ENCODE peak calls at places on chromosomes 11 and 22, in eight cellular contexts. One of them, this sample, is unnamed. For H3K4me1, the result is how much of the 10 kb centered on the place peaks cover.

GRCh38 chr11:134675983-134676382 is 263.9 kb upstream of the B3GAT1 start:
- DNase-seq in PC-3: no peak
- DNase-seq in tibial artery: no peak
- DNase-seq in lower lobe of right lung: no peak
- DNase-seq in right lobe of liver: no peak
- DNase-seq in endothelial cell of umbilical vein: no peak
- DNase-seq in transverse colon: no peak
- DNase-seq in neural progenitor cell: no peak
- DNase-seq in this sample: no peak

GRCh38 chr11:13339196-13340153 is 61.9 kb downstream of the BMAL1 start:
- DNase-seq in PC-3: peak
- DNase-seq in tibial artery: no peak
- DNase-seq in lower lobe of right lung: no peak
- DNase-seq in right lobe of liver: no peak
- DNase-seq in endothelial cell of umbilical vein: peak
- DNase-seq in transverse colon: no peak
- DNase-seq in neural progenitor cell: no peak
- DNase-seq in this sample: peak

GRCh38 chr22:22912135-22912408 is 24.5 kb downstream of the IGLL5 start:
- DNase-seq in PC-3: no peak
- DNase-seq in tibial artery: no peak
- DNase-seq in lower lobe of right lung: no peak
- DNase-seq in right lobe of liver: no peak
- DNase-seq in endothelial cell of umbilical vein: no peak
- DNase-seq in transverse colon: no peak
- DNase-seq in neural progenitor cell: no peak
- DNase-seq in this sample: no peak

GRCh38 chr11:133906241-133906640 is 50.5 kb downstream of the IGSF9B start:
- DNase-seq in PC-3: no peak
- DNase-seq in tibial artery: no peak
- DNase-seq in lower lobe of right lung: peak
- DNase-seq in right lobe of liver: no peak
- DNase-seq in endothelial cell of umbilical vein: no peak
- DNase-seq in transverse colon: no peak
- DNase-seq in neural progenitor cell: no peak
- DNase-seq in this sample: no peak

GRCh38 chr11:126834149-126834548 is 166.4 kb downstream of the KIRREL3 start:
- DNase-seq in PC-3: no peak
- DNase-seq in tibial artery: no peak
- DNase-seq in lower lobe of right lung: no peak
- DNase-seq in right lobe of liver: no peak
- DNase-seq in endothelial cell of umbilical vein: no peak
- DNase-seq in transverse colon: no peak
- DNase-seq in neural progenitor cell: no peak
- DNase-seq in this sample: no peak

GRCh38 chr11:115321602-115322289 is 182.5 kb downstream of the CADM1 start:
- DNase-seq in PC-3: no peak
- DNase-seq in tibial artery: no peak
- DNase-seq in lower lobe of right lung: no peak
- DNase-seq in right lobe of liver: no peak
- DNase-seq in endothelial cell of umbilical vein: no peak
- DNase-seq in transverse colon: no peak
- DNase-seq in neural progenitor cell: no peak
- DNase-seq in this sample: no peak

GRCh38 chr11:77154381-77155081 is 26.5 kb downstream of the MYO7A start:
- DNase-seq in PC-3: no peak
- DNase-seq in tibial artery: peak
- DNase-seq in lower lobe of right lung: no peak
- DNase-seq in right lobe of liver: peak
- DNase-seq in endothelial cell of umbilical vein: peak
- DNase-seq in transverse colon: no peak
- DNase-seq in neural progenitor cell: no peak
- DNase-seq in this sample: no peak

GRCh38 chr22:42309865-42310264 is 39.4 kb upstream of the TCF20 start:
- DNase-seq in PC-3: no peak
- DNase-seq in tibial artery: no peak
- DNase-seq in lower lobe of right lung: no peak
- DNase-seq in right lobe of liver: no peak
- DNase-seq in endothelial cell of umbilical vein: no peak
- DNase-seq in transverse colon: no peak
- DNase-seq in neural progenitor cell: no peak
- DNase-seq in this sample: no peak

GRCh38 chr11:44963071-44963575 is 12.4 kb upstream of the TP53I11 start:
- DNase-seq in PC-3: no peak
- DNase-seq in tibial artery: no peak
- DNase-seq in lower lobe of right lung: no peak
- DNase-seq in right lobe of liver: no peak
- DNase-seq in endothelial cell of umbilical vein: no peak
- DNase-seq in transverse colon: no peak
- DNase-seq in neural progenitor cell: peak
- DNase-seq in this sample: no peak

GRCh38 chr22:40035351-40035750 is 40.6 kb downstream of the FAM83F start:
- DNase-seq in PC-3: no peak
- DNase-seq in tibial artery: no peak
- DNase-seq in lower lobe of right lung: no peak
- DNase-seq in right lobe of liver: no peak
- DNase-seq in endothelial cell of umbilical vein: no peak
- DNase-seq in transverse colon: no peak
- DNase-seq in neural progenitor cell: no peak
- DNase-seq in this sample: no peak

GRCh38 chr11:17459211-17459610 is 17.4 kb downstream of the ABCC8 start:
- DNase-seq in PC-3: no peak
- DNase-seq in tibial artery: peak
- DNase-seq in lower lobe of right lung: no peak
- DNase-seq in right lobe of liver: no peak
- DNase-seq in endothelial cell of umbilical vein: no peak
- DNase-seq in transverse colon: no peak
- DNase-seq in neural progenitor cell: no peak
- DNase-seq in this sample: no peak

GRCh38 chr11:60847281-60847680 is 5.4 kb downstream of the CCDC86 start:
- DNase-seq in PC-3: no peak
- DNase-seq in tibial artery: no peak
- DNase-seq in lower lobe of right lung: no peak
- DNase-seq in right lobe of liver: no peak
- DNase-seq in endothelial cell of umbilical vein: no peak
- DNase-seq in transverse colon: no peak
- DNase-seq in neural progenitor cell: no peak
- DNase-seq in this sample: no peak

GRCh38 chr11:3929232-3929631 is 73.8 kb downstream of the STIM1 start:
- DNase-seq in PC-3: no peak
- DNase-seq in tibial artery: no peak
- DNase-seq in lower lobe of right lung: no peak
- DNase-seq in right lobe of liver: no peak
- DNase-seq in endothelial cell of umbilical vein: no peak
- DNase-seq in transverse colon: no peak
- DNase-seq in neural progenitor cell: no peak
- DNase-seq in this sample: no peak

GRCh38 chr22:33539902-33540751 is 380.1 kb downstream of the LARGE1 start:
- DNase-seq in PC-3: peak
- DNase-seq in tibial artery: peak
- DNase-seq in lower lobe of right lung: peak
- DNase-seq in right lobe of liver: peak
- DNase-seq in endothelial cell of umbilical vein: no peak
- DNase-seq in transverse colon: peak
- DNase-seq in neural progenitor cell: no peak
- DNase-seq in this sample: peak

GRCh38 chr11:108198833-108199232 is 23.6 kb downstream of the NPAT start:
- DNase-seq in PC-3: no peak
- DNase-seq in tibial artery: peak
- DNase-seq in lower lobe of right lung: peak
- DNase-seq in right lobe of liver: no peak
- DNase-seq in endothelial cell of umbilical vein: peak
- DNase-seq in transverse colon: no peak
- DNase-seq in neural progenitor cell: no peak
- DNase-seq in this sample: no peak

GRCh38 chr11:69499946-69500284 is 18.5 kb downstream of the LINC01488 start:
- DNase-seq in PC-3: no peak
- DNase-seq in tibial artery: no peak
- DNase-seq in lower lobe of right lung: peak
- DNase-seq in right lobe of liver: no peak
- DNase-seq in endothelial cell of umbilical vein: no peak
- DNase-seq in transverse colon: no peak
- DNase-seq in neural progenitor cell: no peak
- DNase-seq in this sample: peak
- H3K27ac ChIP-seq in PC-3: no peak
- H3K27ac ChIP-seq in tibial artery: no peak
- H3K27ac ChIP-seq in lower lobe of right lung: no peak
- H3K27ac ChIP-seq in right lobe of liver: no peak
- H3K27ac ChIP-seq in endothelial cell of umbilical vein: no peak
- H3K27ac ChIP-seq in transverse colon: no peak
- H3K27ac ChIP-seq in neural progenitor cell: no peak
- H3K27ac ChIP-seq in this sample: no peak

GRCh38 chr22:49657974-49658550 is 169.6 kb downstream of the BRD1 start:
- DNase-seq in PC-3: no peak
- DNase-seq in tibial artery: no peak
- DNase-seq in lower lobe of right lung: peak
- DNase-seq in right lobe of liver: no peak
- DNase-seq in endothelial cell of umbilical vein: no peak
- DNase-seq in transverse colon: no peak
- DNase-seq in neural progenitor cell: no peak
- DNase-seq in this sample: no peak
- H3K4me1 ChIP-seq in PC-3: under half
- H3K4me1 ChIP-seq in tibial artery: under half
- H3K4me1 ChIP-seq in lower lobe of right lung: under half
- H3K4me1 ChIP-seq in right lobe of liver: under half
- H3K4me1 ChIP-seq in endothelial cell of umbilical vein: under half
- H3K4me1 ChIP-seq in transverse colon: under half
- H3K4me1 ChIP-seq in neural progenitor cell: under half
- H3K4me1 ChIP-seq in this sample: under half

GRCh38 chr11:1844221-1845094 is 5.7 kb downstream of the TNNI2 start:
- DNase-seq in PC-3: no peak
- DNase-seq in tibial artery: no peak
- DNase-seq in lower lobe of right lung: peak
- DNase-seq in right lobe of liver: peak
- DNase-seq in endothelial cell of umbilical vein: no peak
- DNase-seq in transverse colon: peak
- DNase-seq in neural progenitor cell: no peak
- DNase-seq in this sample: no peak

GRCh38 chr11:1846453-1846932 is 6.4 kb upstream of the LSP1 start:
- DNase-seq in PC-3: no peak
- DNase-seq in tibial artery: no peak
- DNase-seq in lower lobe of right lung: no peak
- DNase-seq in right lobe of liver: no peak
- DNase-seq in endothelial cell of umbilical vein: no peak
- DNase-seq in transverse colon: no peak
- DNase-seq in neural progenitor cell: no peak
- DNase-seq in this sample: peak

GRCh38 chr11:1843796-1844195 is 5.0 kb downstream of the TNNI2 start:
- DNase-seq in PC-3: no peak
- DNase-seq in tibial artery: no peak
- DNase-seq in lower lobe of right lung: no peak
- DNase-seq in right lobe of liver: no peak
- DNase-seq in endothelial cell of umbilical vein: no peak
- DNase-seq in transverse colon: no peak
- DNase-seq in neural progenitor cell: no peak
- DNase-seq in this sample: peak

GRCh38 chr11:1845571-1846452 is 7.0 kb downstream of the TNNI2 start:
- DNase-seq in PC-3: no peak
- DNase-seq in tibial artery: no peak
- DNase-seq in lower lobe of right lung: peak
- DNase-seq in right lobe of liver: no peak
- DNase-seq in endothelial cell of umbilical vein: no peak
- DNase-seq in transverse colon: no peak
- DNase-seq in neural progenitor cell: no peak
- DNase-seq in this sample: peak

GRCh38 chr11:1845095-1845429 is 6.3 kb downstream of the TNNI2 start:
- DNase-seq in PC-3: no peak
- DNase-seq in tibial artery: no peak
- DNase-seq in lower lobe of right lung: no peak
- DNase-seq in right lobe of liver: no peak
- DNase-seq in endothelial cell of umbilical vein: no peak
- DNase-seq in transverse colon: no peak
- DNase-seq in neural progenitor cell: no peak
- DNase-seq in this sample: no peak
- H3K4me3 ChIP-seq in PC-3: no peak
- H3K4me3 ChIP-seq in tibial artery: no peak
- H3K4me3 ChIP-seq in lower lobe of right lung: peak
- H3K4me3 ChIP-seq in right lobe of liver: no peak
- H3K4me3 ChIP-seq in endothelial cell of umbilical vein: no peak
- H3K4me3 ChIP-seq in transverse colon: no peak
- H3K4me3 ChIP-seq in neural progenitor cell: no peak
- H3K4me3 ChIP-seq in this sample: no peak

GRCh38 chr11:24383137-24383536 is 113.7 kb upstream of the LUZP2 start:
- DNase-seq in PC-3: no peak
- DNase-seq in tibial artery: no peak
- DNase-seq in lower lobe of right lung: no peak
- DNase-seq in right lobe of liver: no peak
- DNase-seq in endothelial cell of umbilical vein: no peak
- DNase-seq in transverse colon: no peak
- DNase-seq in neural progenitor cell: no peak
- DNase-seq in this sample: no peak
- H3K27ac ChIP-seq in PC-3: no peak
- H3K27ac ChIP-seq in tibial artery: no peak
- H3K27ac ChIP-seq in lower lobe of right lung: no peak
- H3K27ac ChIP-seq in right lobe of liver: no peak
- H3K27ac ChIP-seq in endothelial cell of umbilical vein: no peak
- H3K27ac ChIP-seq in transverse colon: no peak
- H3K27ac ChIP-seq in neural progenitor cell: no peak
- H3K27ac ChIP-seq in this sample: no peak

DNA sequence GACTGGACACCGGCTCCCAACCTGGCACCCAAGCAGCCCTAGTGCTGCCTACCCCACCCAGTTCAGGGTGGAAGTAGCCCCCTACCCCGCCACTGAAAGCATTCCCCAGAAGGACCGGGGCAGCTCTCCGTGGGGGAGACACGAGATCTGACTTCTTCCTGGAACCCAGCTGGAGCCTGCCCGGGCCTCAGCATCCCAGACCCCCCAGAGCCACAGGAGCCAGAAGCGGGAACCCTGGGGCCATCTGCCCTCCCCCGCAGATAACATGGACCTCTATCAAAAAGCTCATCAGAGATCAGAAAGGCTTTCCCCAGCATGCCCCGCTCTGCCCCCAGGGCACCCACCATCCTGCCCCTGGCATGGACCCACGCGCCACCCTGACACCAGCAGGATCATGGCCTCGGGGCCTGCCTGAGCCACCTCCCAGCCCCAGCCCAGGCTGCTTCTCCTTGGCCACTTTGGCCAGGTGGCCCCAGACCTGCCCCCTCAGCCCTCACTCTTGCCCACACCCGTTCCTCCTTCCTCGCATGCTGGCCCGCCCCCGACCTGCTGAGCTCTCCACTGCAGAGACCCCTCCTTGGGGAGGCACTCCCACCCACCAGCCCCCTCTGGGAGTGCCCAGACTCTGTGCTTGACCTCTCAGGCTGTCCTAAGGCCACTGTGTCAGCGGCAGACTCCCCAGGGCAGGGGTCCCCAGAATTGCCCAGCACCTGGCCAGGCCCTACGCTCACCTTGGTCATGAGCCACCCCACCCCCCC is 17.1 kb downstream of the WNT7B start:
- DNase-seq in PC-3: no peak
- DNase-seq in tibial artery: no peak
- DNase-seq in lower lobe of right lung: no peak
- DNase-seq in right lobe of liver: no peak
- DNase-seq in endothelial cell of umbilical vein: no peak
- DNase-seq in transverse colon: no peak
- DNase-seq in neural progenitor cell: no peak
- DNase-seq in this sample: no peak
- H3K4me1 ChIP-seq in PC-3: under half
- H3K4me1 ChIP-seq in tibial artery: under half
- H3K4me1 ChIP-seq in lower lobe of right lung: under half
- H3K4me1 ChIP-seq in right lobe of liver: under half
- H3K4me1 ChIP-seq in endothelial cell of umbilical vein: under half
- H3K4me1 ChIP-seq in transverse colon: under half
- H3K4me1 ChIP-seq in neural progenitor cell: under half
- H3K4me1 ChIP-seq in this sample: under half

This sample was measured in pancreas.